ENCODE peak calls at places on chromosomes 3 and 15, in five cellular contexts. One of them, this sample, is unnamed.

GRCh38 chr3:169228522-169228921 is 435.0 kb downstream of the MECOM start:
- DNase-seq in GM12878: no peak
- DNase-seq in sigmoid colon: no peak
- DNase-seq in HCT116: no peak
- DNase-seq in HepG2: no peak
- DNase-seq in this sample: no peak

GRCh38 chr15:25241241-25241801 is 197.5 kb downstream of the UBE3A start:
- DNase-seq in GM12878: no peak
- DNase-seq in sigmoid colon: no peak
- DNase-seq in HCT116: no peak
- DNase-seq in HepG2: no peak
- DNase-seq in this sample: peak; percentile 15

GRCh38 chr3:29384640-29385039 is 103.8 kb downstream of the RBMS3 start:
- DNase-seq in GM12878: no peak
- DNase-seq in sigmoid colon: peak; percentile 65
- DNase-seq in HCT116: no peak
- DNase-seq in HepG2: no peak
- DNase-seq in this sample: no peak

GRCh38 chr3:7381741-7382140 is 520.8 kb downstream of the GRM7 start:
- DNase-seq in GM12878: no peak
- DNase-seq in sigmoid colon: no peak
- DNase-seq in HCT116: no peak
- DNase-seq in HepG2: no peak
- DNase-seq in this sample: no peak

GRCh38 chr3:161989012-161989411 is 492.4 kb downstream of the OTOL1 start:
- DNase-seq in GM12878: no peak
- DNase-seq in sigmoid colon: no peak
- DNase-seq in HCT116: no peak
- DNase-seq in HepG2: no peak
- DNase-seq in this sample: no peak

GRCh38 chr3:29693863-29694262 is 413.0 kb downstream of the RBMS3 start:
- DNase-seq in GM12878: no peak
- DNase-seq in sigmoid colon: no peak
- DNase-seq in HCT116: peak; percentile 7
- DNase-seq in HepG2: no peak
- DNase-seq in this sample: no peak

GRCh38 chr15:86362556-86362955 is 282.9 kb downstream of the AGBL1 start:
- DNase-seq in GM12878: no peak
- DNase-seq in sigmoid colon: no peak
- DNase-seq in HCT116: no peak
- DNase-seq in HepG2: no peak
- DNase-seq in this sample: no peak

GRCh38 chr3:148711981-148712666 is 14.4 kb downstream of the AGTR1 start:
- DNase-seq in GM12878: no peak
- DNase-seq in sigmoid colon: no peak
- DNase-seq in HCT116: no peak
- DNase-seq in HepG2: peak; percentile 14
- DNase-seq in this sample: no peak

GRCh38 chr3:47380026-47380600 is 708 bp upstream of the PTPN23 start:
- DNase-seq in GM12878: no peak
- DNase-seq in sigmoid colon: no peak
- DNase-seq in HCT116: no peak
- DNase-seq in HepG2: no peak
- DNase-seq in this sample: no peak

GRCh38 chr3:13850161-13850945 is 29.5 kb downstream of the WNT7A start:
- DNase-seq in GM12878: no peak
- DNase-seq in sigmoid colon: no peak
- DNase-seq in HCT116: peak; percentile 77
- DNase-seq in HepG2: peak; percentile 11
- DNase-seq in this sample: peak; percentile 83

GRCh38 chr15:72754096-72754495 is 29.5 kb downstream of the ADPGK start:
- DNase-seq in GM12878: no peak
- DNase-seq in sigmoid colon: no peak
- DNase-seq in HCT116: no peak
- DNase-seq in HepG2: no peak
- DNase-seq in this sample: peak; percentile 52

GRCh38 chr3:51336261-51336660 is 48.8 kb upstream of the MANF start:
- DNase-seq in GM12878: no peak
- DNase-seq in sigmoid colon: no peak
- DNase-seq in HCT116: no peak
- DNase-seq in HepG2: no peak
- DNase-seq in this sample: no peak

GRCh38 chr3:189455009-189455408 is 176.2 kb upstream of the TP63 start:
- DNase-seq in GM12878: no peak
- DNase-seq in sigmoid colon: no peak
- DNase-seq in HCT116: no peak
- DNase-seq in HepG2: no peak
- DNase-seq in this sample: no peak

GRCh38 chr3:96331341-96331740 is 483.1 kb upstream of the EPHA6 start:
- DNase-seq in GM12878: no peak
- DNase-seq in sigmoid colon: no peak
- DNase-seq in HCT116: no peak
- DNase-seq in HepG2: no peak
- DNase-seq in this sample: no peak

GRCh38 chr3:140135461-140135860 is 200.5 kb downstream of the CLSTN2 start:
- DNase-seq in GM12878: no peak
- DNase-seq in sigmoid colon: no peak
- DNase-seq in HCT116: no peak
- DNase-seq in HepG2: no peak
- DNase-seq in this sample: no peak

GRCh38 chr3:88059380-88060160 is 515 bp downstream of the ZNF654 start:
- DNase-seq in GM12878: no peak
- DNase-seq in sigmoid colon: peak; percentile 65
- DNase-seq in HCT116: no peak
- DNase-seq in HepG2: no peak
- DNase-seq in this sample: peak; percentile 39

GRCh38 chr3:105355355-105356063 is 11.2 kb upstream of the ALCAM start:
- DNase-seq in GM12878: no peak
- DNase-seq in sigmoid colon: no peak
- DNase-seq in HCT116: no peak
- DNase-seq in HepG2: no peak
- DNase-seq in this sample: no peak

GRCh38 chr15:22889146-22889818 is 50.8 kb downstream of the NIPA2 start:
- DNase-seq in GM12878: no peak
- DNase-seq in sigmoid colon: no peak
- DNase-seq in HCT116: no peak
- DNase-seq in HepG2: no peak
- DNase-seq in this sample: no peak

GRCh38 chr3:193240850-193241706 is at the start of gene PLAAT1:
- DNase-seq in GM12878: no peak
- DNase-seq in sigmoid colon: peak; percentile 74
- DNase-seq in HCT116: no peak
- DNase-seq in HepG2: no peak
- DNase-seq in this sample: peak; percentile 49

GRCh38 chr15:98904466-98905048 is 103.0 kb downstream of the PGPEP1L start:
- DNase-seq in GM12878: no peak
- DNase-seq in sigmoid colon: peak; percentile 60
- DNase-seq in HCT116: peak; percentile 18
- DNase-seq in HepG2: peak; percentile 41
- DNase-seq in this sample: no peak

GRCh38 chr3:42666022-42666421 is 12.5 kb downstream of the ZBTB47 start:
- DNase-seq in GM12878: no peak
- DNase-seq in sigmoid colon: peak; percentile 66
- DNase-seq in HCT116: no peak
- DNase-seq in HepG2: no peak
- DNase-seq in this sample: no peak

GRCh38 chr3:45547202-45547701 is 47.3 kb upstream of the LIMD1 start:
- DNase-seq in GM12878: no peak
- DNase-seq in sigmoid colon: no peak
- DNase-seq in HCT116: no peak
- DNase-seq in HepG2: peak; percentile 15
- DNase-seq in this sample: no peak

GRCh38 chr3:51813539-51813938 is 34.5 kb upstream of the IQCF6 start:
- DNase-seq in GM12878: no peak
- DNase-seq in sigmoid colon: no peak
- DNase-seq in HCT116: no peak
- DNase-seq in HepG2: no peak
- DNase-seq in this sample: peak; percentile 48

GRCh38 chr3:114624047-114624445 is 330.2 kb downstream of the TIGIT start:
- DNase-seq in GM12878: no peak
- DNase-seq in sigmoid colon: peak; percentile 92
- DNase-seq in HCT116: no peak
- DNase-seq in HepG2: peak; percentile 9
- DNase-seq in this sample: no peak

GRCh38 chr3:15633159-15633558 is 31.6 kb downstream of the BTD start:
- DNase-seq in GM12878: no peak
- DNase-seq in sigmoid colon: no peak
- DNase-seq in HCT116: no peak
- DNase-seq in HepG2: no peak
- DNase-seq in this sample: no peak

GRCh38 chr3:15637131-15637951 is 35.8 kb downstream of the BTD start:
- DNase-seq in GM12878: peak; percentile 58
- DNase-seq in sigmoid colon: no peak
- DNase-seq in HCT116: no peak
- DNase-seq in HepG2: no peak
- DNase-seq in this sample: no peak

GRCh38 chr3:15633766-15634588 is 32.4 kb downstream of the BTD start:
- DNase-seq in GM12878: no peak
- DNase-seq in sigmoid colon: no peak
- DNase-seq in HCT116: no peak
- DNase-seq in HepG2: no peak
- DNase-seq in this sample: no peak

GRCh38 chr3:15636028-15636709 is 34.6 kb downstream of the BTD start:
- DNase-seq in GM12878: no peak
- DNase-seq in sigmoid colon: no peak
- DNase-seq in HCT116: peak; percentile 67
- DNase-seq in HepG2: no peak
- DNase-seq in this sample: no peak

GRCh38 chr3:15634671-15635661 is 33.4 kb downstream of the BTD start:
- DNase-seq in GM12878: no peak
- DNase-seq in sigmoid colon: peak; percentile 94
- DNase-seq in HCT116: no peak
- DNase-seq in HepG2: no peak
- DNase-seq in this sample: no peak
- TF ChIP-seq POLR2AphosphoS5 in GM12878: no peak
- TF ChIP-seq POLR2AphosphoS5 in sigmoid colon: peak; percentile 97
- TF ChIP-seq POLR2AphosphoS5 in HCT116: no peak
- TF ChIP-seq POLR2AphosphoS5 in HepG2: no peak
- TF ChIP-seq POLR2AphosphoS5 in this sample: no peak

DNA sequence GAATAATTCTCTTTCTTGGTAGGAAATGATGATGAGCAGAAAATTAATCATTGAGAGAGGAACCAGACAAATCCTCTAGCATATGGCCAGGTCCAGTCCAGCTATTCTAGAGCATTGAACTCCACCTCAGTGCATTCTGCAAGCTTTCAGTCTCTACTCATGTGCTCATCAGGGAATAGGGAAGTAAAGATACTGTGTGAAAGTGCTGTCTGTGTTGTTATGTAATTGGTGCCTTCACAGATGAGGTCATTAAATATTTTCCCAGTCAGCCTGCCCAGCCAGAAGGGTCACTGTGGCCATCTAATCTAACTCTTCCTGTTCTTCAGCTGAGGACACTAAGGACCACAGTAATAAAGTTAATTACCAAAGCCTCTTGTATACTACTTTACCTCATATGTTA is 28.2 kb downstream of the C3orf62 start:
- DNase-seq in GM12878: peak; percentile 12
- DNase-seq in sigmoid colon: peak; percentile 64
- DNase-seq in HCT116: no peak
- DNase-seq in HepG2: no peak
- DNase-seq in this sample: peak; percentile 45
- TF ChIP-seq POLR2A in GM12878: no peak
- TF ChIP-seq POLR2A in sigmoid colon: no peak
- TF ChIP-seq POLR2A in HCT116: no peak
- TF ChIP-seq POLR2A in HepG2: no peak
- TF ChIP-seq POLR2A in this sample: no peak

GRCh38 chr3:123373535-123373987 is 75.3 kb downstream of the ADCY5 start:
- DNase-seq in GM12878: no peak
- DNase-seq in sigmoid colon: peak; percentile 94
- DNase-seq in HCT116: no peak
- DNase-seq in HepG2: no peak
- DNase-seq in this sample: no peak

GRCh38 chr3:123371859-123372767 is 76.8 kb downstream of the ADCY5 start:
- DNase-seq in GM12878: no peak
- DNase-seq in sigmoid colon: peak; percentile 52
- DNase-seq in HCT116: no peak
- DNase-seq in HepG2: no peak
- DNase-seq in this sample: no peak

GRCh38 chr3:123372789-123373534 is 75.9 kb downstream of the ADCY5 start:
- DNase-seq in GM12878: no peak
- DNase-seq in sigmoid colon: peak; percentile 12
- DNase-seq in HCT116: no peak
- DNase-seq in HepG2: no peak
- DNase-seq in this sample: no peak

GRCh38 chr3:123370819-123371218 is 78.1 kb downstream of the ADCY5 start:
- DNase-seq in GM12878: no peak
- DNase-seq in sigmoid colon: peak; percentile 88
- DNase-seq in HCT116: no peak
- DNase-seq in HepG2: no peak
- DNase-seq in this sample: no peak

GRCh38 chr3:123371426-123371825 is 77.5 kb downstream of the ADCY5 start:
- DNase-seq in GM12878: no peak
- DNase-seq in sigmoid colon: peak; percentile 61
- DNase-seq in HCT116: no peak
- DNase-seq in HepG2: no peak
- DNase-seq in this sample: no peak
- H3K4me1 ChIP-seq in GM12878: no peaks in the 10 kb centered on the region
- H3K4me1 ChIP-seq in sigmoid colon: peaks cover 92% of the 10 kb centered on the region
- H3K4me1 ChIP-seq in HCT116: no peaks in the 10 kb centered on the region
- H3K4me1 ChIP-seq in HepG2: no peaks in the 10 kb centered on the region
- H3K4me1 ChIP-seq in this sample: no peaks in the 10 kb centered on the region

GRCh38 chr15:90872481-90873184 is 4.2 kb downstream of the FURIN start:
- DNase-seq in GM12878: no peak
- DNase-seq in sigmoid colon: no peak
- DNase-seq in HCT116: no peak
- DNase-seq in HepG2: peak; percentile 56
- DNase-seq in this sample: no peak

GRCh38 chr15:90876046-90876445 is 7.7 kb downstream of the FURIN start:
- DNase-seq in GM12878: no peak
- DNase-seq in sigmoid colon: no peak
- DNase-seq in HCT116: no peak
- DNase-seq in HepG2: no peak
- DNase-seq in this sample: no peak

GRCh38 chr15:90873488-90873997 is 5.2 kb downstream of the FURIN start:
- DNase-seq in GM12878: no peak
- DNase-seq in sigmoid colon: no peak
- DNase-seq in HCT116: no peak
- DNase-seq in HepG2: no peak
- DNase-seq in this sample: no peak

GRCh38 chr15:90875549-90875981 is 7.2 kb downstream of the FURIN start:
- DNase-seq in GM12878: no peak
- DNase-seq in sigmoid colon: no peak
- DNase-seq in HCT116: no peak
- DNase-seq in HepG2: no peak
- DNase-seq in this sample: no peak

DNA sequence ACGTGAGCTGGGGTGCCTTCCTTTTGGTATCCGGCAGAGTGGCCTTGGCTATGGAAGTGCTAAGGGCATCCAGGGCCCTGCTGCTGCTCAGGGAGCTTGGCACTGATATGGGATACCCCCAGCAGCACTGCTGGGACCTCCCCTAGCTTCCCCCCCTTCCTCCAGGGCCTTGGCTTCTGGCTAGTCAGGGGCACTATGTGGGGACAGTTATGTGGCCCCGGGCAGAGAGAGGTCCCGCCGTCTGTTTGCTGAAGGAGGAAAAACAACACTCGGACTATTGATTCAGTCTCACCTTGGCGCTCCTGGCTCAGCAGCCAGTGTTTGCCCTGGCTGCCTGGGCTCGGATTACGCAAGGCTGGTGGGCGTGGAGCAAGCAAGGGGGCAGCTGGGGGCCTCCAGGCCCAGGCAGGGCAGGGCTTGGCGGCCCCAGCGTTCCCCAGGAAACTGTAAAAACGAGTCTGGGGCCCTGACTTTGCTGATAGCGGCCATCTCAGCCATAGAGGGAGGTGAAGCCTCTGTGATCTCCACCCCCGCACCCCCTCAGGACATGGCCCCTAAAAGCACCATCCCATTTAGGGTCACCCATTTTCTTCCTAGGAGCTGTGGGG is 5.7 kb downstream of the FURIN start:
- DNase-seq in GM12878: no peak
- DNase-seq in sigmoid colon: no peak
- DNase-seq in HCT116: no peak
- DNase-seq in HepG2: peak; percentile 97
- DNase-seq in this sample: peak; percentile 88
- TF ChIP-seq POLR2AphosphoS5 in GM12878: no peak
- TF ChIP-seq POLR2AphosphoS5 in sigmoid colon: no peak
- TF ChIP-seq POLR2AphosphoS5 in HCT116: no peak
- TF ChIP-seq POLR2AphosphoS5 in HepG2: no peak
- TF ChIP-seq POLR2AphosphoS5 in this sample: peak; percentile 36